ENCODE peak calls at places on chromosomes 1 and 21, in ten cellular contexts. P is NCI-H2107; G is AG08396; O is T-helper 2 cell; L is CD4-positive, alpha-beta T cell; S is breast epithelium; W is NCI-H2081; J is right cardiac atrium; D is GF-D8; N is A549. Y is an unnamed sample.

GRCh38 chr21:37370152-37371040 is 3.8 kb downstream of the DYRK1A start:
- DNase-seq in D (peak), L (no peak), G (no peak), S (no peak), O (no peak), P (no peak), W (no peak), N (no peak), J (no peak), Y (no peak)

GRCh38 chr1:78229344-78229743 is 183.6 kb downstream of the GIPC2 start:
- DNase-seq in J (no peak), P (no peak), S (no peak), L (no peak), N (no peak), G (peak), D (no peak), W (no peak), O (no peak), Y (no peak)

GRCh38 chr1:161382214-161383019 is 14.7 kb upstream of the CFAP126 start:
- DNase-seq in W (peak), N (peak), J (no peak), D (peak), L (no peak), O (no peak), S (no peak), G (peak), P (peak), Y (no peak)

GRCh38 chr1:69777933-69778332 is 210.2 kb downstream of the LRRC7 start:
- DNase-seq in W (peak), N (no peak), P (no peak), J (no peak), D (no peak), S (no peak), G (no peak), L (no peak), O (no peak), Y (no peak)

GRCh38 chr1:110489973-110490542 is 28.9 kb downstream of the KCNA10 start:
- DNase-seq in S (no peak), D (no peak), L (no peak), W (no peak), O (no peak), N (no peak), G (no peak), P (no peak), J (no peak), Y (no peak)

GRCh38 chr1:192700834-192701271 is 64.9 kb downstream of the RGS13 start:
- DNase-seq in P (no peak), O (no peak), S (no peak), W (no peak), J (no peak), G (peak), N (peak), L (no peak), D (peak), Y (no peak)

GRCh38 chr21:25997788-25998611 is 172.6 kb downstream of the APP start:
- DNase-seq in G (no peak), D (no peak), S (peak), J (no peak), O (no peak), P (peak), N (no peak), L (no peak), W (peak), Y (peak)

GRCh38 chr1:11541956-11542355 is 63.0 kb downstream of the DISP3 start:
- DNase-seq in D (no peak), W (no peak), N (no peak), O (no peak), L (no peak), S (no peak), G (no peak), P (no peak), J (no peak), Y (no peak)

GRCh38 chr1:76826072-76826827 is 41.0 kb upstream of the ST6GALNAC5 start:
- DNase-seq in G (peak), P (no peak), N (no peak), L (no peak), S (no peak), D (no peak), J (no peak), O (no peak), W (no peak), Y (no peak)

GRCh38 chr1:230283678-230284077 is 142.5 kb downstream of the PGBD5 start:
- DNase-seq in J (no peak), P (no peak), L (no peak), D (no peak), O (no peak), N (no peak), W (no peak), S (no peak), G (no peak), Y (no peak)

GRCh38 chr1:228299901-228300300 is 92.1 kb downstream of the OBSCN start:
- DNase-seq in S (no peak), N (no peak), W (no peak), P (no peak), J (no peak), O (no peak), L (no peak), G (no peak), D (no peak), Y (no peak)

GRCh38 chr1:156070523-156070922 is 9.6 kb downstream of the RAB25 start:
- DNase-seq in G (no peak), S (no peak), J (peak), P (no peak), W (peak), N (no peak), L (no peak), O (no peak), D (no peak), Y (no peak)

GRCh38 chr1:240109130-240109529 is 17.4 kb downstream of the FMN2 start:
- DNase-seq in D (no peak), O (no peak), J (no peak), P (no peak), L (no peak), G (no peak), W (no peak), N (no peak), S (no peak), Y (no peak)

GRCh38 chr1:13652238-13652637 is 47.8 kb upstream of the PRDM2 start:
- DNase-seq in L (no peak), J (no peak), O (no peak), S (no peak), N (no peak), D (no peak), W (no peak), G (no peak), P (no peak), Y (no peak)

GRCh38 chr1:36968730-36969129 is 65.6 kb downstream of the GRIK3 start:
- DNase-seq in D (no peak), J (no peak), W (peak), N (no peak), L (no peak), O (no peak), G (no peak), S (no peak), P (peak), Y (no peak)

GRCh38 chr1:51740652-51741051 is 123.8 kb downstream of the OSBPL9 start:
- DNase-seq in O (no peak), W (no peak), G (no peak), P (no peak), N (no peak), J (no peak), D (no peak), L (no peak), S (no peak), Y (no peak)